ENCODE peak calls at places on chromosomes 12 and 14, in seven cellular contexts. G is ELR; A is COR-L47; C is activated CD4-positive, alpha-beta memory T cell treated with anti-CD3 and anti-CD28 coated beads, Interleukin-2, amount 10 ng/mL, durations not matched to agents 7 days and 5 days; D is cortex of kidney; M is tibial artery; F is heart left ventricle. Z is an unnamed sample.

GRCh38 chr12:46388427-46388992 is 15.9 kb upstream of the SLC38A2 start:
- DNase-seq in C (no peak), D (no peak), A (no peak), G (peak; percentile 69), M (no peak), F (no peak), Z (no peak)

GRCh38 chr12:60947533-60947932 is 1312.7 kb upstream of the USP15 start:
- DNase-seq in A (no peak), C (no peak), F (no peak), D (no peak), G (no peak), M (no peak), Z (no peak)

GRCh38 chr12:1630081-1630826 is 1.2 kb downstream of the WNT5B start:
- DNase-seq in M (peak; percentile 75), D (no peak), C (peak; percentile 23), F (peak; percentile 66), G (no peak), A (peak; percentile 68), Z (no peak)

GRCh38 chr12:49707812-49708147 is 575 bp upstream of the FMNL3 start:
- DNase-seq in C (no peak), M (no peak), G (no peak), A (no peak), F (peak; percentile 27), D (no peak), Z (no peak)

GRCh38 chr14:36524874-36525745 is 5.1 kb upstream of the NKX2-1 start:
- DNase-seq in F (no peak), G (peak; percentile 43), M (no peak), A (no peak), D (no peak), C (no peak), Z (no peak)

GRCh38 chr12:72077111-72077820 is 138.6 kb downstream of the TPH2 start:
- DNase-seq in G (peak; percentile 17), A (peak; percentile 93), F (no peak), M (no peak), C (no peak), D (no peak), Z (no peak)

GRCh38 chr14:72715215-72715909 is 178.5 kb downstream of the DPF3 start:
- DNase-seq in M (peak; percentile 67), C (no peak), G (no peak), D (no peak), F (peak; percentile 82), A (no peak), Z (no peak)

GRCh38 chr12:47903927-47904646 is 707 bp downstream of the VDR start:
- DNase-seq in G (peak; percentile 88), D (no peak), F (peak; percentile 79), A (no peak), C (peak; percentile 76), M (peak; percentile 89), Z (no peak)

GRCh38 chr12:32568241-32568640 is 110.9 kb upstream of the DNM1L start:
- DNase-seq in C (no peak), M (no peak), A (peak; percentile 11), F (no peak), D (no peak), G (peak; percentile 94), Z (no peak)

GRCh38 chr12:51922146-51922545 is 14.8 kb downstream of the ACVRL1 start:
- DNase-seq in D (no peak), M (peak; percentile 55), C (no peak), F (no peak), A (no peak), G (no peak), Z (no peak)

GRCh38 chr12:18277196-18277595 is 15.9 kb downstream of the PIK3C2G start:
- DNase-seq in A (no peak), F (no peak), M (no peak), G (no peak), C (no peak), D (no peak), Z (no peak)

GRCh38 chr14:104284636-104285482 is 146.5 kb downstream of the KIF26A start:
- DNase-seq in D (no peak), F (peak; percentile 7), G (no peak), C (no peak), A (no peak), M (peak; percentile 54), Z (no peak)

GRCh38 chr12:98238513-98238912 is 276.9 kb upstream of the TMPO start:
- DNase-seq in F (no peak), G (peak; percentile 24), M (no peak), C (no peak), A (no peak), D (no peak), Z (peak; percentile 89)

GRCh38 chr14:72634910-72635647 is 258.8 kb downstream of the DPF3 start:
- DNase-seq in M (no peak), C (no peak), A (no peak), D (no peak), F (no peak), G (peak; percentile 32), Z (peak; percentile 22)

GRCh38 chr12:2154050-2154449 is 101.3 kb downstream of the CACNA1C start:
- DNase-seq in D (no peak), A (no peak), F (no peak), M (no peak), G (peak; percentile 55), C (no peak), Z (no peak)

GRCh38 chr14:23550131-23550826 is 1.3 kb downstream of the ZFHX2 start:
- DNase-seq in D (no peak), A (no peak), G (no peak), M (no peak), C (no peak), F (no peak), Z (no peak)

GRCh38 chr14:54564071-54564798 is 2.7 kb upstream of the SAMD4A start:
- DNase-seq in A (peak; percentile 22), C (no peak), D (no peak), G (peak; percentile 76), M (no peak), F (no peak), Z (no peak)

GRCh38 chr14:81366259-81366658 is 33.9 kb downstream of the STON2 start:
- DNase-seq in D (no peak), F (no peak), A (no peak), C (no peak), M (no peak), G (no peak), Z (no peak)

GRCh38 chr12:94101902-94102660 is 46.3 kb upstream of the PLXNC1 start:
- DNase-seq in M (peak; percentile 90), F (peak; percentile 83), A (peak; percentile 91), D (no peak), G (peak; percentile 94), C (peak; percentile 91), Z (no peak)

GRCh38 chr14:75579882-75580281 is 1.5 kb downstream of the FLVCR2 start:
- DNase-seq in M (no peak), A (no peak), D (no peak), F (peak; percentile 41), C (no peak), G (no peak), Z (no peak)

GRCh38 chr12:102811125-102811737 is 105.8 kb downstream of the PAH start:
- DNase-seq in A (peak; percentile 50), C (no peak), F (no peak), M (no peak), G (peak; percentile 37), D (no peak), Z (no peak)

GRCh38 chr14:38992067-38992835 is 110.8 kb downstream of the SEC23A start:
- DNase-seq in F (peak; percentile 51), C (no peak), A (no peak), M (no peak), G (no peak), D (no peak), Z (no peak)

GRCh38 chr12:128791395-128792322 is 32.1 kb downstream of the SLC15A4 start:
- DNase-seq in C (no peak), G (peak; percentile 45), M (no peak), F (no peak), D (no peak), A (no peak), Z (no peak)

GRCh38 chr12:2243275-2243674 is 190.5 kb downstream of the CACNA1C start:
- DNase-seq in M (no peak), D (no peak), A (no peak), F (no peak), G (peak; percentile 44), C (no peak), Z (no peak)

GRCh38 chr12:116558280-116559079 is 701 bp upstream of the MAP1LC3B2 start:
- DNase-seq in C (no peak), M (no peak), D (no peak), G (no peak), A (no peak), F (no peak), Z (peak; percentile 76)

GRCh38 chr12:4355843-4356327 is 23.6 kb downstream of the FGF23 start:
- DNase-seq in M (no peak), C (peak; percentile 66), G (peak; percentile 44), F (peak; percentile 25), D (no peak), A (no peak), Z (no peak)

GRCh38 chr14:97301931-97302559 is 504.9 kb downstream of the VRK1 start:
- DNase-seq in G (no peak), A (no peak), F (no peak), C (no peak), D (no peak), M (no peak), Z (no peak)

GRCh38 chr12:45909041-45909713 is 81.2 kb downstream of the SCAF11 start:
- DNase-seq in A (peak; percentile 7), G (no peak), D (no peak), M (no peak), C (no peak), F (no peak), Z (no peak)

GRCh38 chr14:104350463-104351185 is 212.2 kb downstream of the KIF26A start:
- DNase-seq in D (no peak), F (no peak), A (peak; percentile 93), M (peak; percentile 25), G (no peak), C (no peak), Z (no peak)